ENCODE peak calls at places on chromosomes 11 and 22, in four cellular contexts. One of them, this sample, is unnamed.

GRCh38 chr22:29348956-29349355 is 33.5 kb upstream of the RASL10A start:
- DNase-seq in WTC11: no peak
- DNase-seq in GM12878: no peak
- DNase-seq in K562: no peak
- DNase-seq in this sample: no peak

GRCh38 chr11:59550842-59551650 is 39.7 kb downstream of the OR4D9 start:
- DNase-seq in WTC11: peak; percentile 80
- DNase-seq in GM12878: peak; percentile 86
- DNase-seq in K562: peak; percentile 26
- DNase-seq in this sample: peak; percentile 89

GRCh38 chr22:33903012-33903411 is 17.3 kb downstream of the LARGE1 start:
- DNase-seq in WTC11: no peak
- DNase-seq in GM12878: no peak
- DNase-seq in K562: no peak
- DNase-seq in this sample: no peak

GRCh38 chr22:29003975-29004646 is 57.5 kb downstream of the C22orf31 start:
- DNase-seq in WTC11: peak; percentile 35
- DNase-seq in GM12878: no peak
- DNase-seq in K562: no peak
- DNase-seq in this sample: peak; percentile 43

GRCh38 chr11:85048801-85049200 is 578.3 kb downstream of the DLG2 start:
- DNase-seq in WTC11: no peak
- DNase-seq in GM12878: no peak
- DNase-seq in K562: no peak
- DNase-seq in this sample: no peak

GRCh38 chr11:72972541-72973128 is 158.4 kb downstream of the ATG16L2 start:
- DNase-seq in WTC11: no peak
- DNase-seq in GM12878: no peak
- DNase-seq in K562: no peak
- DNase-seq in this sample: no peak

GRCh38 chr11:72693271-72693968 is 19.2 kb upstream of the PDE2A start:
- DNase-seq in WTC11: no peak
- DNase-seq in GM12878: no peak
- DNase-seq in K562: no peak
- DNase-seq in this sample: no peak

GRCh38 chr11:107857550-107858216 is 904 bp downstream of the SLC35F2 start:
- DNase-seq in WTC11: no peak
- DNase-seq in GM12878: no peak
- DNase-seq in K562: no peak
- DNase-seq in this sample: no peak

GRCh38 chr22:29536411-29536810 is 17.1 kb downstream of the THOC5 start:
- DNase-seq in WTC11: no peak
- DNase-seq in GM12878: no peak
- DNase-seq in K562: no peak
- DNase-seq in this sample: no peak

GRCh38 chr11:1229471-1230120 is 6.7 kb downstream of the MUC5B start:
- DNase-seq in WTC11: no peak
- DNase-seq in GM12878: no peak
- DNase-seq in K562: no peak
- DNase-seq in this sample: no peak

DNA sequence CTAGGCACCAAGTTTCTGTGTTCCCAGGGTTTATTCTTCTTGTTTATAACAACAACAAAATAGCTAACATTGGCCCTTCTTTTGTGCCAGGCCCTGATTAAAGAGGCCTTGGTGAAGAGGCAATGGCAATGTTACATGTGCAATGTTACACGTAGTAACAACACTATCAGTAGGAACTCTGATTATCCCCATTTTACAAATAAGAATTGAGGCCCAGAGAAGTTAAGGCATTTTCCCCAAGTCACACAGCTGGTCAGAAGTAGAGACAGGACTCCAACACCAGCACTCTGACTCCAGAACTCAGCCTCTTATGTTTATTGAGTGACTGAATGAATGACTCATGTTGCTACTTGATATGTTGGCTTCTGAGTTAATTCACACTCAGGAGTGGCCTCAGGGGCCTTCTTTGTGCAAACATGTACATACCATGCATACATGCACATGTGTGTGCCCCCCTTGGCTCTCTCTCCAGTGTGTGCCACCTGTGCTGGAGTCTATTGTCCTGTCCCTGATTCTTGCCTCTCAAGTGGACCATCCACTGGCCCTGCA is 98.5 kb downstream of the TP53I11 start:
- DNase-seq in WTC11: no peak
- DNase-seq in GM12878: no peak
- DNase-seq in K562: no peak
- DNase-seq in this sample: no peak
- TF ChIP-seq ETV6 in WTC11: no peak
- TF ChIP-seq ETV6 in GM12878: no peak
- TF ChIP-seq ETV6 in K562: no peak
- TF ChIP-seq ETV6 in this sample: no peak

DNA sequence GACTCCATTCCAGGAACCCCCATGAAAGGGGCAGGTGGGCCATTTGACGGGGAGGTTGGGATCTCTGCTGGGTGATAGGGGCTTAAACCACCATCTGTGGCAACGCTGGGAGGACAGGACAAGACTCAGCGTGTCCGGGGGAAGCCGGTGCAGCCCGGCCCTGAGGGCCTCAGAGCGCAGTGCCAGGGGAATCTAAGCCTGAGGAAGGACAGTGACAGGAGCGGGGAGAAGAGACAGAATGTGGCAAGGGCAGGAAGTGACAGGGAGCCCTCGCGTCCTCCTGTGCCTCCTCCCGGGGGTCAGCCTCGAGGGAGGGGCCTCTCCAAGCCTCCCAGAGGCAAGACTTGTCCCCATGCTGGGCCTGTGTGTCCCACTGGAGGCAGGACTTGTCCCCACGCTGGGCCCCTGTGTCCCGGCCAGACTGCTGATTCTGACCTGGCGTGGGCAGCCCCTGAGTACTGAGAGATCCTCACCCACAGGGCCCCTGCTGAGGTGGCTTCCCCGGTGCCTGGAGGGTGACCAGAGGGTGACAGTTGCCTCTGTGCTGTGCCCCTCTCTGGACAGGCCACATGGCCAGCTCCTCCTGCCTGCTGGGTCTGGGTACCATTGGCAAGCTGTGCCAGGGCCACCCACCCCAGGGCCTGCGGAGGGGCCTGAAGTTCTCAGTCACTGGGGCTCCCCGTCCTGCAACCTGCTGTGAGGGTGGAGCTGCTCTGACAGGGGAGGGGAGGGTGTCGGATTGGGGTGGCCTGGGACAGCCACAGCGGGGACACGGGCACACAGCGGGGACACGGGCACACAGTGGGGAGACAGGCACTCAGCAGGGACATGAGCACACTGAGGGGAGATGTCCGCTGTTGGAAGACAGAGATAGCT is 676.2 kb downstream of the BRD1 start:
- DNase-seq in WTC11: no peak
- DNase-seq in GM12878: no peak
- DNase-seq in K562: no peak
- DNase-seq in this sample: no peak
- TF ChIP-seq ETV6 in WTC11: no peak
- TF ChIP-seq ETV6 in GM12878: no peak
- TF ChIP-seq ETV6 in K562: no peak
- TF ChIP-seq ETV6 in this sample: no peak

DNA sequence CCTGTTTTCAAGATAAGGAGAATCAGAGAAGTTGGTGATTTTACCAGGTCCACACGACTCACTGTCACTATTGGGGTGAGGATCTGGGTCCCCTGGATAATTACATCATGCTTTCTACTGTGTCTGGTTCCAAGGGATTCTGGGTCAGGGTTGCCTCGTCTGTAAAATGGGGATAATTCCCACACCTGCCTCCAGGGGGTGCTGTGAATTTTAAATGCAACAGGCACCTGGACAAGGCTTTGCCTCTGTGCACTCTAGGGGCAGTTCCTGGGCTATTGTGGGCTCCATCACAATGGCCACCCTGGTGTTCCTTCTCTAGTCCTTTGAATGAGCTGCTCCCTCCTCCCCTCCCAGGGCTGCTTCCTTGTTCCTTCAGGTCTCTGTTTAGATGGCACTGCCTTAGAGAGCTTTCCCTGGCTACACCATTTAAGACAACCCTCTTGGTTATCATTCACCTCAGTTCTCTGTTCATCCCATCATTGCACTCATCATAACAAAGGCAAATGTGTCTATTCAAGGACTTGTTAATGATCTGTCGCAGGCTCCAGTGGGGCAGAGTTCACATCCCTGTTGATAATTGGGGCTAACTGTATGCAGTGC is 178.6 kb downstream of the MIAT start:
- DNase-seq in WTC11: peak; percentile 90
- DNase-seq in GM12878: no peak
- DNase-seq in K562: peak; percentile 65
- DNase-seq in this sample: peak; percentile 26
- TF ChIP-seq ETV6 in WTC11: no peak
- TF ChIP-seq ETV6 in GM12878: no peak
- TF ChIP-seq ETV6 in K562: no peak
- TF ChIP-seq ETV6 in this sample: no peak

DNA sequence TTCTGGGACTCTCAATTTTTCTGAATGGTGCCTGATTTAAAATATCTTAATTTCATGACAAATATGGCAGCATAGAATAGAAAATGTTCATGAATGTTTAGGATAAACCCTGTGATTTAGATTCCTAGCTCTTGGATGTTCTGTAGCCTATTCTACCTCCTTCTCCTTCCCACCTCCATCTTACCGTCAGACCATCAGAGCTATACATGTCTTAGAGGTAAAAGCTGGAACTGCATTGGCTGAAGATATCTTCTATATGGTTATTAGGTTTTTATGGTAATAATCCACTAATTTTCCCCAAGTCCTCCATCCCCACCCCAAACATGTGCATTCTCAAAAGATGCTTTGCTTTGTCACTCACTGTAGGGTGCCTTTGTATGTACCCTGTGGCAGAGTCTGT is 46.9 kb upstream of the CSTF3 start:
- DNase-seq in WTC11: no peak
- DNase-seq in GM12878: no peak
- DNase-seq in K562: no peak
- DNase-seq in this sample: no peak
- TF ChIP-seq ETV6 in WTC11: no peak
- TF ChIP-seq ETV6 in GM12878: no peak
- TF ChIP-seq ETV6 in K562: no peak
- TF ChIP-seq ETV6 in this sample: no peak

DNA sequence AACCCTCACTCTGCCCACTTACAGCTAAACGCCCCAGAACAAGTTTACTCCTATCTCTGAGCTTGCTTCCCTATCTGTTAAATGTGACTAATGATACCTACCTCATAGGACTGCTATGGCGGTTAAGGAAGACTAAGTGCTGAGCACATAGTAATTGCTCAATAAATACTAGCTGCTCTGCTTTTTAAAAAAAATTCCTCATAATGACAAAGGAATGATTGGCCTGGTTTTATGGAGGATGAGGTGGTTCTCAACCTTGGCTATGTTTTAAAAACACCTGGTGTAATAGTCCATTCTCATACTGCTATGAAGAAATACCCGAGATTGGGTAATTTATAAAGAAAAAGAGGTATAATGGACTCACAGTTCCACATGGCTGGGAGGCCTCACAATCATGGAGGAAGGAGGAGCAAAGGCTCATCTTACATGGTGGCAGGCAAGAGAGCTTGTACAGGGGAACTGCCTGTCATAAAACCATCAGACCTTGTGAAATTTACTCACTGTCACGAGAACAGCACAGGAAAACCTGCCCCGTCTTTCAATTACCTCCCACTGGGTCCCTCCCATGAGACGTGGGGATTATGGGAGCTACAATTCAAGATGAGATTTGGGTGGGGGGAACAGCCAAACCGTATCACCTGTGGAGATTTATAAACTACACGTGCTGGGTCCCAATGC is 127.2 kb upstream of the SYT13 start:
- DNase-seq in WTC11: no peak
- DNase-seq in GM12878: no peak
- DNase-seq in K562: no peak
- DNase-seq in this sample: no peak
- TF ChIP-seq ETV6 in WTC11: no peak
- TF ChIP-seq ETV6 in GM12878: no peak
- TF ChIP-seq ETV6 in K562: no peak
- TF ChIP-seq ETV6 in this sample: no peak

GRCh38 chr11:67647471-67647870 is 3.1 kb downstream of the ACY3 start:
- DNase-seq in WTC11: peak; percentile 8
- DNase-seq in GM12878: no peak
- DNase-seq in K562: no peak
- DNase-seq in this sample: no peak

GRCh38 chr11:67646535-67647336 is 3.8 kb downstream of the ACY3 start:
- DNase-seq in WTC11: no peak
- DNase-seq in GM12878: peak; percentile 70
- DNase-seq in K562: no peak
- DNase-seq in this sample: no peak

GRCh38 chr11:67648796-67649613 is 1.5 kb downstream of the ACY3 start:
- DNase-seq in WTC11: peak; percentile 8
- DNase-seq in GM12878: peak; percentile 57
- DNase-seq in K562: no peak
- DNase-seq in this sample: no peak

GRCh38 chr11:67649634-67650540 is 643 bp downstream of the ACY3 start:
- DNase-seq in WTC11: no peak
- DNase-seq in GM12878: no peak
- DNase-seq in K562: no peak
- DNase-seq in this sample: no peak

GRCh38 chr11:67648140-67648795 is 2.3 kb downstream of the ACY3 start:
- DNase-seq in WTC11: peak; percentile 71
- DNase-seq in GM12878: no peak
- DNase-seq in K562: peak; percentile 44
- DNase-seq in this sample: peak; percentile 56
- TF ChIP-seq ETV6 in WTC11: no peak
- TF ChIP-seq ETV6 in GM12878: no peak
- TF ChIP-seq ETV6 in K562: no peak
- TF ChIP-seq ETV6 in this sample: no peak

GRCh38 chr11:103279821-103280220 is 170.6 kb downstream of the DYNC2H1 start:
- DNase-seq in WTC11: no peak
- DNase-seq in GM12878: no peak
- DNase-seq in K562: no peak
- DNase-seq in this sample: no peak
- TF ChIP-seq ETV6 in WTC11: no peak
- TF ChIP-seq ETV6 in GM12878: no peak
- TF ChIP-seq ETV6 in K562: no peak
- TF ChIP-seq ETV6 in this sample: no peak

GRCh38 chr22:43168416-43169309 is 17.3 kb downstream of the TSPO start:
- DNase-seq in WTC11: no peak
- DNase-seq in GM12878: no peak
- DNase-seq in K562: no peak
- DNase-seq in this sample: no peak
- TF ChIP-seq ETV6 in WTC11: no peak
- TF ChIP-seq ETV6 in GM12878: no peak
- TF ChIP-seq ETV6 in K562: no peak
- TF ChIP-seq ETV6 in this sample: no peak

GRCh38 chr22:19075404-19075803 is 46.8 kb downstream of the DGCR2 start:
- DNase-seq in WTC11: no peak
- DNase-seq in GM12878: no peak
- DNase-seq in K562: no peak
- DNase-seq in this sample: no peak
- TF ChIP-seq ETV6 in WTC11: no peak
- TF ChIP-seq ETV6 in GM12878: no peak
- TF ChIP-seq ETV6 in K562: no peak
- TF ChIP-seq ETV6 in this sample: no peak

DNA sequence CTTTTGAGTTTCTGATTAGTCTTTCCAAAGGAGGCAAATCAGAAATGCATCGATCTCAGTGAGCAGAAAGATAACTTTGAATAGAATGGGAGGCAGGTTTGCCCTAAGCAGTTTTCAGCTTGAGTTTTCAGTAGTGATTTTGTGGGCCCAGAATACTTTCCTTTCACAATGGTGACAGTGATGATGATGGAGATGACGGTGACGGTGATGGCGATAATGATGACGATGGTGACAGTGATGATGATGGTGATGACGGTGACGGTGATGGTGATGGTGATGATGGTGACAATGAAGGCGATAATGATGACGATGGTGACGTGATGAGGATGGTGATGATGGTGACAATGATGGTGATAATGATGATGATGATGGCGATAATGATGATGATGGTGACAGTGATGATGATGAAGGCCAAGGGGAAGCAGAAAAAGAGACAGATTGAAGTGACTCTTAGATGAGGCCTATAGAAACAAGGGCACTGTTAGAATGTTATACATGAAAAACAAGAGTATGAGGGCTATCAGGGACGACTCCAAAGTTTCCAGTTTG is 153.4 kb upstream of the B3GAT1 start:
- DNase-seq in WTC11: no peak
- DNase-seq in GM12878: no peak
- DNase-seq in K562: no peak
- DNase-seq in this sample: no peak
- TF ChIP-seq ETV6 in WTC11: no peak
- TF ChIP-seq ETV6 in GM12878: no peak
- TF ChIP-seq ETV6 in K562: no peak
- TF ChIP-seq ETV6 in this sample: no peak

This sample was measured in HepG2.